ENCODE peak calls at places on chromosomes 11 and 22, in seven cellular contexts. One of them, this sample, is unnamed.

GRCh38 chr11:116513894-116514293 is 258.9 kb downstream of the BUD13 start:
- DNase-seq in caudate nucleus: no peak
- DNase-seq in mucosa of descending colon: peak
- DNase-seq in cardiac septum: peak
- DNase-seq in Right ventricle myocardium superior: no peak
- DNase-seq in omental fat pad: no peak
- DNase-seq in germinal center: no peak
- DNase-seq in this sample: no peak

GRCh38 chr11:77206264-77207018 is 78.4 kb downstream of the MYO7A start:
- DNase-seq in mucosa of descending colon: no peak
- DNase-seq in omental fat pad: no peak
- DNase-seq in Right ventricle myocardium superior: no peak
- DNase-seq in cardiac septum: no peak
- DNase-seq in caudate nucleus: no peak
- DNase-seq in germinal center: no peak
- DNase-seq in this sample: no peak

GRCh38 chr11:85628771-85629341 is 463 bp downstream of the TMEM126B start:
- DNase-seq in caudate nucleus: no peak
- DNase-seq in omental fat pad: no peak
- DNase-seq in mucosa of descending colon: peak
- DNase-seq in cardiac septum: no peak
- DNase-seq in Right ventricle myocardium superior: no peak
- DNase-seq in germinal center: no peak
- DNase-seq in this sample: no peak

GRCh38 chr11:9759519-9760179 is 95.8 kb downstream of the SWAP70 start:
- DNase-seq in mucosa of descending colon: peak
- DNase-seq in germinal center: peak
- DNase-seq in cardiac septum: peak
- DNase-seq in caudate nucleus: peak
- DNase-seq in omental fat pad: peak
- DNase-seq in Right ventricle myocardium superior: peak
- DNase-seq in this sample: peak

GRCh38 chr22:46612904-46613605 is 7.1 kb upstream of the GRAMD4 start:
- DNase-seq in Right ventricle myocardium superior: peak
- DNase-seq in caudate nucleus: no peak
- DNase-seq in cardiac septum: no peak
- DNase-seq in germinal center: peak
- DNase-seq in omental fat pad: no peak
- DNase-seq in mucosa of descending colon: peak
- DNase-seq in this sample: no peak

GRCh38 chr22:45648320-45649070 is 23.1 kb upstream of the ATXN10 start:
- DNase-seq in cardiac septum: no peak
- DNase-seq in Right ventricle myocardium superior: no peak
- DNase-seq in omental fat pad: no peak
- DNase-seq in germinal center: no peak
- DNase-seq in mucosa of descending colon: no peak
- DNase-seq in caudate nucleus: no peak
- DNase-seq in this sample: no peak

GRCh38 chr22:28031383-28031922 is 112.4 kb upstream of the PITPNB start:
- DNase-seq in mucosa of descending colon: no peak
- DNase-seq in germinal center: no peak
- DNase-seq in caudate nucleus: no peak
- DNase-seq in cardiac septum: no peak
- DNase-seq in omental fat pad: no peak
- DNase-seq in Right ventricle myocardium superior: no peak
- DNase-seq in this sample: no peak

GRCh38 chr11:111796696-111797095 is 30.5 kb upstream of the PPP2R1B start:
- DNase-seq in mucosa of descending colon: no peak
- DNase-seq in Right ventricle myocardium superior: no peak
- DNase-seq in omental fat pad: no peak
- DNase-seq in cardiac septum: no peak
- DNase-seq in caudate nucleus: no peak
- DNase-seq in germinal center: no peak
- DNase-seq in this sample: no peak

GRCh38 chr11:65041206-65042035 is at the start of gene SAC3D1:
- DNase-seq in mucosa of descending colon: peak
- DNase-seq in germinal center: peak
- DNase-seq in cardiac septum: no peak
- DNase-seq in omental fat pad: no peak
- DNase-seq in caudate nucleus: no peak
- DNase-seq in Right ventricle myocardium superior: peak
- DNase-seq in this sample: peak

GRCh38 chr11:18785416-18785815 is 6.2 kb downstream of the PTPN5 start:
- DNase-seq in omental fat pad: no peak
- DNase-seq in Right ventricle myocardium superior: no peak
- DNase-seq in caudate nucleus: no peak
- DNase-seq in germinal center: no peak
- DNase-seq in cardiac septum: no peak
- DNase-seq in mucosa of descending colon: no peak
- DNase-seq in this sample: no peak

GRCh38 chr11:128029219-128029722 is 558.1 kb downstream of the ETS1 start:
- DNase-seq in caudate nucleus: no peak
- DNase-seq in Right ventricle myocardium superior: no peak
- DNase-seq in cardiac septum: no peak
- DNase-seq in omental fat pad: no peak
- DNase-seq in germinal center: no peak
- DNase-seq in mucosa of descending colon: no peak
- DNase-seq in this sample: no peak

GRCh38 chr22:35629406-35630234 is 12.5 kb upstream of the MB start:
- DNase-seq in cardiac septum: no peak
- DNase-seq in caudate nucleus: no peak
- DNase-seq in mucosa of descending colon: peak
- DNase-seq in germinal center: no peak
- DNase-seq in omental fat pad: peak
- DNase-seq in Right ventricle myocardium superior: peak
- DNase-seq in this sample: no peak

GRCh38 chr11:61776561-61777075 is 15.8 kb downstream of the TMEM258 start:
- DNase-seq in germinal center: peak
- DNase-seq in mucosa of descending colon: peak
- DNase-seq in Right ventricle myocardium superior: no peak
- DNase-seq in caudate nucleus: peak
- DNase-seq in omental fat pad: no peak
- DNase-seq in cardiac septum: no peak
- DNase-seq in this sample: peak

GRCh38 chr22:24473278-24473677 is 21.9 kb upstream of the UPB1 start:
- DNase-seq in caudate nucleus: no peak
- DNase-seq in omental fat pad: no peak
- DNase-seq in Right ventricle myocardium superior: no peak
- DNase-seq in mucosa of descending colon: no peak
- DNase-seq in germinal center: no peak
- DNase-seq in cardiac septum: no peak
- DNase-seq in this sample: no peak

GRCh38 chr22:31776231-31776630 is 22.4 kb downstream of the DEPDC5 start:
- DNase-seq in Right ventricle myocardium superior: no peak
- DNase-seq in omental fat pad: no peak
- DNase-seq in caudate nucleus: no peak
- DNase-seq in cardiac septum: no peak
- DNase-seq in germinal center: no peak
- DNase-seq in mucosa of descending colon: no peak
- DNase-seq in this sample: no peak

GRCh38 chr22:30159561-30160353 is 79.5 kb downstream of the HORMAD2 start:
- DNase-seq in mucosa of descending colon: peak
- DNase-seq in omental fat pad: no peak
- DNase-seq in caudate nucleus: no peak
- DNase-seq in Right ventricle myocardium superior: no peak
- DNase-seq in germinal center: no peak
- DNase-seq in cardiac septum: no peak
- DNase-seq in this sample: no peak

GRCh38 chr11:72582206-72583176 is 91.7 kb downstream of the PDE2A start:
- DNase-seq in Right ventricle myocardium superior: peak
- DNase-seq in germinal center: no peak
- DNase-seq in omental fat pad: no peak
- DNase-seq in caudate nucleus: no peak
- DNase-seq in mucosa of descending colon: no peak
- DNase-seq in cardiac septum: peak
- DNase-seq in this sample: peak

GRCh38 chr11:69293819-69294505 is at the start of gene MYEOV:
- DNase-seq in cardiac septum: no peak
- DNase-seq in caudate nucleus: no peak
- DNase-seq in Right ventricle myocardium superior: peak
- DNase-seq in germinal center: peak
- DNase-seq in omental fat pad: no peak
- DNase-seq in mucosa of descending colon: peak
- DNase-seq in this sample: peak

GRCh38 chr22:41482319-41482935 is 13.5 kb downstream of the ACO2 start:
- DNase-seq in omental fat pad: no peak
- DNase-seq in germinal center: no peak
- DNase-seq in mucosa of descending colon: no peak
- DNase-seq in cardiac septum: no peak
- DNase-seq in caudate nucleus: no peak
- DNase-seq in Right ventricle myocardium superior: no peak
- DNase-seq in this sample: no peak

GRCh38 chr11:3906166-3906565 is 50.7 kb downstream of the STIM1 start:
- DNase-seq in mucosa of descending colon: no peak
- DNase-seq in omental fat pad: no peak
- DNase-seq in cardiac septum: no peak
- DNase-seq in germinal center: no peak
- DNase-seq in caudate nucleus: no peak
- DNase-seq in Right ventricle myocardium superior: no peak
- DNase-seq in this sample: no peak

GRCh38 chr11:47340980-47341775 is 11.3 kb downstream of the MYBPC3 start:
- DNase-seq in mucosa of descending colon: no peak
- DNase-seq in Right ventricle myocardium superior: peak
- DNase-seq in omental fat pad: no peak
- DNase-seq in caudate nucleus: no peak
- DNase-seq in cardiac septum: no peak
- DNase-seq in germinal center: no peak
- DNase-seq in this sample: no peak

GRCh38 chr11:16346975-16347374 is 9.4 kb downstream of the SOX6 start:
- DNase-seq in mucosa of descending colon: no peak
- DNase-seq in Right ventricle myocardium superior: no peak
- DNase-seq in caudate nucleus: no peak
- DNase-seq in omental fat pad: no peak
- DNase-seq in germinal center: no peak
- DNase-seq in cardiac septum: no peak
- DNase-seq in this sample: no peak

GRCh38 chr11:30411383-30411782 is 88.5 kb downstream of the ARL14EP start:
- DNase-seq in Right ventricle myocardium superior: no peak
- DNase-seq in omental fat pad: no peak
- DNase-seq in mucosa of descending colon: no peak
- DNase-seq in caudate nucleus: no peak
- DNase-seq in cardiac septum: no peak
- DNase-seq in germinal center: no peak
- DNase-seq in this sample: no peak

GRCh38 chr11:34243620-34244493 is 114.0 kb downstream of the ABTB2 start:
- DNase-seq in Right ventricle myocardium superior: no peak
- DNase-seq in caudate nucleus: no peak
- DNase-seq in cardiac septum: no peak
- DNase-seq in omental fat pad: no peak
- DNase-seq in germinal center: no peak
- DNase-seq in mucosa of descending colon: peak
- DNase-seq in this sample: no peak

GRCh38 chr11:76669901-76670474 is 559 bp downstream of the LRRC32 start:
- DNase-seq in caudate nucleus: no peak
- DNase-seq in Right ventricle myocardium superior: peak
- DNase-seq in germinal center: no peak
- DNase-seq in mucosa of descending colon: peak
- DNase-seq in omental fat pad: no peak
- DNase-seq in cardiac septum: no peak
- DNase-seq in this sample: peak

GRCh38 chr22:20799449-20799848 is 25.5 kb downstream of the SERPIND1 start:
- DNase-seq in mucosa of descending colon: no peak
- DNase-seq in caudate nucleus: no peak
- DNase-seq in Right ventricle myocardium superior: no peak
- DNase-seq in omental fat pad: no peak
- DNase-seq in germinal center: no peak
- DNase-seq in cardiac septum: no peak
- DNase-seq in this sample: no peak

GRCh38 chr11:1877211-1878133 is 14.2 kb downstream of the PRR33 start:
- DNase-seq in caudate nucleus: no peak
- DNase-seq in omental fat pad: no peak
- DNase-seq in germinal center: no peak
- DNase-seq in cardiac septum: peak
- DNase-seq in mucosa of descending colon: no peak
- DNase-seq in Right ventricle myocardium superior: peak
- DNase-seq in this sample: peak

GRCh38 chr22:41021039-41021654 is 70.0 kb downstream of the RBX1 start:
- DNase-seq in omental fat pad: no peak
- DNase-seq in germinal center: no peak
- DNase-seq in Right ventricle myocardium superior: peak
- DNase-seq in mucosa of descending colon: peak
- DNase-seq in cardiac septum: no peak
- DNase-seq in caudate nucleus: no peak
- DNase-seq in this sample: no peak

GRCh38 chr22:25762147-25762546 is 20.2 kb downstream of the MYO18B start:
- DNase-seq in omental fat pad: no peak
- DNase-seq in cardiac septum: no peak
- DNase-seq in Right ventricle myocardium superior: no peak
- DNase-seq in mucosa of descending colon: no peak
- DNase-seq in germinal center: no peak
- DNase-seq in caudate nucleus: no peak
- DNase-seq in this sample: no peak

GRCh38 chr22:32971252-32971651 is 86.9 kb downstream of the SYN3 start:
- DNase-seq in caudate nucleus: no peak
- DNase-seq in Right ventricle myocardium superior: no peak
- DNase-seq in cardiac septum: no peak
- DNase-seq in germinal center: no peak
- DNase-seq in mucosa of descending colon: no peak
- DNase-seq in omental fat pad: no peak
- DNase-seq in this sample: no peak

GRCh38 chr22:38927033-38927789 is 30.2 kb upstream of the APOBEC3A start:
- DNase-seq in mucosa of descending colon: peak
- DNase-seq in Right ventricle myocardium superior: peak
- DNase-seq in germinal center: peak
- DNase-seq in omental fat pad: no peak
- DNase-seq in caudate nucleus: peak
- DNase-seq in cardiac septum: peak
- DNase-seq in this sample: peak

GRCh38 chr22:26837784-26838520 is 180.6 kb downstream of the MIAT start:
- DNase-seq in Right ventricle myocardium superior: no peak
- DNase-seq in germinal center: no peak
- DNase-seq in omental fat pad: no peak
- DNase-seq in caudate nucleus: no peak
- DNase-seq in cardiac septum: no peak
- DNase-seq in mucosa of descending colon: no peak
- DNase-seq in this sample: no peak